ENCODE peak calls at places on chromosomes 4 and X, in ten cellular contexts. V, I, M, E, Q, X, H, F, L and S are unnamed samples.
A peak's percentile ranks its signal among the peaks of the same experiment; 100 is the strongest.

GRCh38 chrX:153640736-153641574 is 6.0 kb upstream of the DUSP9 start:
- DNase-seq in V (no peak), I (no peak), M (no peak), E (no peak), Q (no peak), X (no peak), H (no peak), F (no peak), L (peak; percentile 47), S (peak; percentile 32)

GRCh38 chr4:86918539-86919072 is 16.2 kb upstream of the AFF1 start:
- DNase-seq in V (no peak), I (no peak), M (no peak), E (no peak), Q (no peak), X (no peak), H (peak; percentile 46), F (no peak), L (no peak), S (no peak)

GRCh38 chr4:31193516-31193915 is 473.3 kb downstream of the PCDH7 start:
- DNase-seq in V (no peak), I (no peak), M (no peak), E (no peak), Q (no peak), X (no peak), H (no peak), F (no peak), L (no peak), S (no peak)

GRCh38 chr4:188819243-188819642 is 680.0 kb downstream of the TRIML1 start:
- DNase-seq in V (no peak), I (no peak), M (no peak), E (no peak), Q (no peak), X (no peak), H (no peak), F (no peak), L (no peak), S (no peak)

GRCh38 chrX:54721424-54721823 is 76.6 kb downstream of the ITIH6 start:
- DNase-seq in V (no peak), I (no peak), M (no peak), E (no peak), Q (no peak), X (no peak), H (no peak), F (no peak), L (no peak), S (no peak)

GRCh38 chrX:103530540-103530939 is 11.3 kb upstream of the RAB40A start:
- DNase-seq in V (no peak), I (no peak), M (no peak), E (no peak), Q (no peak), X (no peak), H (no peak), F (no peak), L (no peak), S (no peak)

GRCh38 chrX:397575-397974 is 10.9 kb upstream of the PPP2R3B start:
- DNase-seq in V (peak; percentile 36), I (no peak), M (no peak), E (no peak), Q (no peak), X (no peak), H (no peak), F (no peak), L (no peak), S (no peak)

GRCh38 chrX:154548028-154548316 is 552 bp downstream of the IKBKG start:
- DNase-seq in V (no peak), I (no peak), M (no peak), E (no peak), Q (no peak), X (no peak), H (no peak), F (no peak), L (no peak), S (no peak)

GRCh38 chr4:142512161-142512560 is 333.9 kb downstream of the INPP4B start:
- DNase-seq in V (no peak), I (no peak), M (no peak), E (no peak), Q (no peak), X (no peak), H (no peak), F (no peak), L (no peak), S (no peak)

GRCh38 chr4:58510652-58511051 is 1400.5 kb upstream of the IGFBP7 start:
- DNase-seq in V (no peak), I (no peak), M (no peak), E (no peak), Q (no peak), X (no peak), H (no peak), F (no peak), L (no peak), S (no peak)

GRCh38 chr4:14627038-14627437 is 375.2 kb upstream of the CPEB2 start:
- DNase-seq in V (no peak), I (no peak), M (no peak), E (no peak), Q (no peak), X (no peak), H (no peak), F (no peak), L (no peak), S (no peak)

GRCh38 chr4:48122756-48123155 is 11.3 kb downstream of the TXK start:
- DNase-seq in V (no peak), I (no peak), M (no peak), E (no peak), Q (no peak), X (no peak), H (no peak), F (no peak), L (no peak), S (no peak)

GRCh38 chr4:7007944-7008343 is 35.2 kb upstream of the TADA2B start:
- DNase-seq in V (no peak), I (no peak), M (peak; percentile 0), E (no peak), Q (no peak), X (no peak), H (no peak), F (no peak), L (no peak), S (no peak)

GRCh38 chrX:10199212-10199611 is 42.4 kb downstream of the CLCN4 start:
- DNase-seq in V (no peak), I (no peak), M (no peak), E (no peak), Q (no peak), X (no peak), H (peak; percentile 94), F (peak; percentile 76), L (no peak), S (no peak)

GRCh38 chrX:136210806-136211205 is 40.4 kb downstream of the MAP7D3 start:
- DNase-seq in V (no peak), I (no peak), M (no peak), E (no peak), Q (no peak), X (no peak), H (no peak), F (no peak), L (no peak), S (no peak)

GRCh38 chr4:24794916-24795665 is at the start of gene SOD3:
- DNase-seq in V (peak; percentile 83), I (peak; percentile 97), M (no peak), E (no peak), Q (no peak), X (peak; percentile 43), H (no peak), F (no peak), L (peak; percentile 90), S (peak; percentile 87)

GRCh38 chr4:75229783-75230570 is 284.2 kb downstream of the RCHY1 start:
- DNase-seq in V (no peak), I (no peak), M (no peak), E (no peak), Q (no peak), X (no peak), H (no peak), F (no peak), L (no peak), S (no peak)

GRCh38 chrX:37824491-37825224 is 22.7 kb downstream of the DYNLT3 start:
- DNase-seq in V (no peak), I (no peak), M (no peak), E (no peak), Q (no peak), X (no peak), H (no peak), F (no peak), L (no peak), S (no peak)

GRCh38 chr4:1608821-1609500 is 75.2 kb downstream of the FAM53A start:
- DNase-seq in V (no peak), I (no peak), M (peak; percentile 43), E (no peak), Q (no peak), X (no peak), H (peak; percentile 37), F (no peak), L (no peak), S (no peak)

GRCh38 chr4:189001971-189002450 is 862.8 kb downstream of the TRIML1 start:
- DNase-seq in V (no peak), I (no peak), M (no peak), E (no peak), Q (no peak), X (no peak), H (no peak), F (no peak), L (no peak), S (no peak)